ENCODE peak calls at places on chromosomes 6 and 20, in four cellular contexts. I is neural progenitor cell, R is osteocyte, G is heart left ventricle. Z is an unnamed sample.

GRCh38 chr20:13422637-13423036 is 201.6 kb downstream of the ISM1 start:
- DNase-seq in I (no peak), R (no peak), G (no peak), Z (no peak)

GRCh38 chr6:81750660-81751387 is 1.7 kb downstream of the TENT5A start:
- DNase-seq in I (peak), R (no peak), G (no peak), Z (no peak)

GRCh38 chr6:33692078-33692759 is 19.3 kb downstream of the UQCC2 start:
- DNase-seq in I (peak), R (no peak), G (peak), Z (no peak)

GRCh38 chr6:167092672-167093339 is 30.1 kb upstream of the CCR6 start:
- DNase-seq in I (no peak), R (no peak), G (no peak), Z (no peak)

GRCh38 chr6:13987400-13987865 is 62.7 kb downstream of the RNF182 start:
- DNase-seq in I (no peak), R (no peak), G (no peak), Z (no peak)

GRCh38 chr20:846894-847278 is 13.4 kb downstream of the FAM110A start:
- DNase-seq in I (no peak), R (no peak), G (peak), Z (peak)

GRCh38 chr6:123715243-123715863 is 78.6 kb upstream of the TRDN start:
- DNase-seq in I (peak), R (no peak), G (no peak), Z (peak)

GRCh38 chr6:155311076-155311475 is 3.2 kb downstream of the TFB1M start:
- DNase-seq in I (no peak), R (no peak), G (no peak), Z (no peak)

GRCh38 chr6:158069800-158070195 is 88.1 kb downstream of the SYNJ2 start:
- DNase-seq in I (no peak), R (no peak), G (no peak), Z (no peak)

GRCh38 chr6:166608819-166609218 is 18.2 kb downstream of the RPS6KA2 start:
- DNase-seq in I (no peak), R (peak), G (no peak), Z (no peak)

GRCh38 chr6:41373919-41374617 is 38.7 kb downstream of the NCR2 start:
- DNase-seq in I (peak), R (peak), G (no peak), Z (peak)

GRCh38 chr6:47633141-47633540 is 65.2 kb upstream of the ADGRF4 start:
- DNase-seq in I (peak), R (no peak), G (no peak), Z (no peak)

DNA sequence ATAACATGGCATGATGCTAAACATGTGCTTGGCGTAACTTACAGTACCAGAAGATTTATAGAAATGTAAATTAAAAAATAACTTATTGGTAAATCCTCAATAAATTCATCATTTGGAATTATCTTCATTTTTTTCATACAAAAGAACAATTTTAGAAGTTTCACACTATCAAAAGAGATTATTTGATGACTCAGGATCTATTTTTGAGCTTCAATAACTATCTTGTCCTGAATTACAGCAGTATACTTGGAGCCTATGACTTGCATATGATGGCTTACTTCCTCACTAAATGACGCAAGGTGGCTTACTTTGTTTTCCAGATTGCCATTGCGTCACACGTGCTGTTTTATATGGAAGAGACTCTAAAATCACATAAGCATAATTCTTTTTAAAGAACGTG is 49.2 kb downstream of the KHDRBS2 start:
- DNase-seq in I (no peak), R (no peak), G (no peak), Z (no peak)
- TF ChIP-seq CTCF in I (no peak), R (no peak), G (no peak), Z (no peak)

GRCh38 chr20:46438156-46438750 is 31.8 kb upstream of the ELMO2 start:
- DNase-seq in I (peak), R (no peak), G (no peak), Z (peak)
- TF ChIP-seq CTCF in I (peak), R (peak), G (no peak), Z (peak)

DNA sequence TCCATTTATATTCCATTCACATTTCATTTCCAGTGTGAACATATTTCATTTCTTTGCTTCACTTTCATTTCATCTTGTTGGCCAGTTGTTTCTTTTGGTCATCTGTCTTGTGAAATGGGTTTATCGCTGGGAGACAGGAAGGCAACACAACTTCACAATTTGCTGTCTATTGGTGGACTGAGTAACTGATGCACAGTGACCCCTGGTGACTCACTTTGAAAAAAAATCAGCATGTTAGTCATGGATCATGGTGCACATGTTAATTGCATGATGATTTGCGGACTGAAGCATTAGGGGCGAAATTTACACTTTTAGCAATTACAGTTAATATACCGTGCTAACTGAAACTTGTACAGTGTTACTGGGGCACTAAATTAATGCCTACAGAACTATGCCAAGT is 37.1 kb downstream of the SLC24A3 start:
- DNase-seq in I (no peak), R (no peak), G (no peak), Z (no peak)
- TF ChIP-seq CTCF in I (peak), R (no peak), G (no peak), Z (no peak)

DNA sequence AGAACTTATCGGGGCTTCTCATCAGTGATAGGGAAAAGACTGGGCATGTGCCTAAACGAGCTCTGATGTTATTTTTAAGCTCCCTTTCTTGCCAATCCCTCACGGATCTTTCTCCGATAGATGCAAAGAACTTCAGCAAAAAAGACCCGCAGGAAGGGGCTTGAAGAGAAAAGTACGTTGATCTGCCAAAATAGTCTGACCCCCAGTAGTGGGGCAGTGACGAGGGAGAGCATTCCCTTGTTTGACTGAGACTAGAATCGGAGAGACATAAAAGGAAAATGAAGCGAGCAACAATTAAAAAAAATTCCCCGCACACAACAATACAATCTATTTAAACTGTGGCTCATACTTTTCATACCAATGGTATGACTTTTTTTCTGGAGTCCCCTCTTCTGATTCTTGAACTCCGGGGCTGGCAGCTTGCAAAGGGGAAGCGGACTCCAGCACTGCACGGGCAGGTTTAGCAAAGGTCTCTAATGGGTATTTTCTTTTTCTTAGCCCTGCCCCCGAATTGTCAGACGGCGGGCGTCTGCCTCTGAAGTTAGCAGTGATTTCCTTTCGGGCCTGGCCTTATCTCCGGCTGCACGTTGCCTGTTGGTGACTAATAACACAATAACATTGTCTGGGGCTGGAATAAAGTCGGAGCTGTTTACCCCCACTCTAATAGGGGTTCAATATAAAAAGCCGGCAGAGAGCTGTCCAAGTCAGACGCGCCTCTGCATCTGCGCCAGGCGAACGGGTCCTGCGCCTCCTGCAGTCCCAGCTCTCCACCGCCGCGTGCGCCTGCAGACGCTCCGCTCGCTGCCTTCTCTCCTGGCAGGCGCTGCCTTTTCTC is at the start of gene EDN1:
- DNase-seq in I (peak), R (peak), G (peak), Z (peak)
- TF ChIP-seq CTCF in I (peak), R (peak), G (peak), Z (peak)

Z was measured in GM13976.